ENCODE peak calls at places on chromosomes 2 and 18, in seven cellular contexts. One of them, this sample, is unnamed.

GRCh38 chr2:128270306-128271185 is 48.1 kb downstream of the HS6ST1 start:
- ATAC-seq in stimulated activated naive CD8-positive, alpha-beta T cell treated with anti-CD3 and anti-CD28 coated beads, Interleukin-15, Interleukin-2, amounts not matched to agents 100 U/mL and 50 U/mL, for 24 hours: no peak
- ATAC-seq in HCT116: no peak
- ATAC-seq in pancreas: no peak
- ATAC-seq in WTC11: no peak
- ATAC-seq in left cardiac atrium: no peak
- ATAC-seq in heart left ventricle: peak; percentile 42
- ATAC-seq in this sample: no peak

GRCh38 chr2:73985318-73986084 is 791 bp downstream of the TET3 start:
- ATAC-seq in pancreas: no peak
- ATAC-seq in WTC11: no peak
- ATAC-seq in stimulated activated naive CD8-positive, alpha-beta T cell treated with anti-CD3 and anti-CD28 coated beads, Interleukin-15, Interleukin-2, amounts not matched to agents 100 U/mL and 50 U/mL, for 24 hours: peak; percentile 61
- ATAC-seq in heart left ventricle: peak; percentile 5
- ATAC-seq in HCT116: peak; percentile 4
- ATAC-seq in left cardiac atrium: no peak
- ATAC-seq in this sample: peak; percentile 84

GRCh38 chr2:193482557-193482956 is 1287.8 kb upstream of the TMEFF2 start:
- ATAC-seq in left cardiac atrium: no peak
- ATAC-seq in stimulated activated naive CD8-positive, alpha-beta T cell treated with anti-CD3 and anti-CD28 coated beads, Interleukin-15, Interleukin-2, amounts not matched to agents 100 U/mL and 50 U/mL, for 24 hours: no peak
- ATAC-seq in HCT116: no peak
- ATAC-seq in heart left ventricle: no peak
- ATAC-seq in WTC11: no peak
- ATAC-seq in pancreas: no peak
- ATAC-seq in this sample: peak; percentile 65

GRCh38 chr2:127771756-127772155 is 39.2 kb downstream of the WDR33 start:
- ATAC-seq in heart left ventricle: no peak
- ATAC-seq in stimulated activated naive CD8-positive, alpha-beta T cell treated with anti-CD3 and anti-CD28 coated beads, Interleukin-15, Interleukin-2, amounts not matched to agents 100 U/mL and 50 U/mL, for 24 hours: no peak
- ATAC-seq in HCT116: no peak
- ATAC-seq in left cardiac atrium: no peak
- ATAC-seq in pancreas: no peak
- ATAC-seq in WTC11: no peak
- ATAC-seq in this sample: no peak

GRCh38 chr2:21019678-21020021 is 24.2 kb downstream of the APOB start:
- ATAC-seq in stimulated activated naive CD8-positive, alpha-beta T cell treated with anti-CD3 and anti-CD28 coated beads, Interleukin-15, Interleukin-2, amounts not matched to agents 100 U/mL and 50 U/mL, for 24 hours: no peak
- ATAC-seq in left cardiac atrium: no peak
- ATAC-seq in pancreas: no peak
- ATAC-seq in HCT116: no peak
- ATAC-seq in WTC11: no peak
- ATAC-seq in heart left ventricle: no peak
- ATAC-seq in this sample: no peak

GRCh38 chr2:54572262-54572635 is 116.1 kb downstream of the SPTBN1 start:
- ATAC-seq in heart left ventricle: peak; percentile 70
- ATAC-seq in left cardiac atrium: peak; percentile 82
- ATAC-seq in WTC11: no peak
- ATAC-seq in pancreas: peak; percentile 78
- ATAC-seq in HCT116: peak; percentile 57
- ATAC-seq in stimulated activated naive CD8-positive, alpha-beta T cell treated with anti-CD3 and anti-CD28 coated beads, Interleukin-15, Interleukin-2, amounts not matched to agents 100 U/mL and 50 U/mL, for 24 hours: no peak
- ATAC-seq in this sample: no peak

GRCh38 chr18:35581555-35582309 is at the start of gene GALNT1:
- ATAC-seq in HCT116: peak; percentile 73
- ATAC-seq in pancreas: peak; percentile 72
- ATAC-seq in stimulated activated naive CD8-positive, alpha-beta T cell treated with anti-CD3 and anti-CD28 coated beads, Interleukin-15, Interleukin-2, amounts not matched to agents 100 U/mL and 50 U/mL, for 24 hours: peak; percentile 14
- ATAC-seq in WTC11: peak; percentile 41
- ATAC-seq in heart left ventricle: peak; percentile 59
- ATAC-seq in left cardiac atrium: peak; percentile 49
- ATAC-seq in this sample: peak; percentile 61

GRCh38 chr2:181882621-181883020 is 8.9 kb upstream of the ITPRID2 start:
- ATAC-seq in heart left ventricle: no peak
- ATAC-seq in WTC11: no peak
- ATAC-seq in left cardiac atrium: no peak
- ATAC-seq in stimulated activated naive CD8-positive, alpha-beta T cell treated with anti-CD3 and anti-CD28 coated beads, Interleukin-15, Interleukin-2, amounts not matched to agents 100 U/mL and 50 U/mL, for 24 hours: no peak
- ATAC-seq in HCT116: no peak
- ATAC-seq in pancreas: no peak
- ATAC-seq in this sample: no peak

GRCh38 chr2:234450431-234451095 is 46.3 kb downstream of the ARL4C start:
- ATAC-seq in heart left ventricle: no peak
- ATAC-seq in HCT116: no peak
- ATAC-seq in WTC11: no peak
- ATAC-seq in left cardiac atrium: no peak
- ATAC-seq in pancreas: no peak
- ATAC-seq in stimulated activated naive CD8-positive, alpha-beta T cell treated with anti-CD3 and anti-CD28 coated beads, Interleukin-15, Interleukin-2, amounts not matched to agents 100 U/mL and 50 U/mL, for 24 hours: no peak
- ATAC-seq in this sample: no peak

GRCh38 chr2:212052412-212053159 is 486.0 kb downstream of the ERBB4 start:
- ATAC-seq in pancreas: no peak
- ATAC-seq in left cardiac atrium: no peak
- ATAC-seq in HCT116: no peak
- ATAC-seq in WTC11: no peak
- ATAC-seq in stimulated activated naive CD8-positive, alpha-beta T cell treated with anti-CD3 and anti-CD28 coated beads, Interleukin-15, Interleukin-2, amounts not matched to agents 100 U/mL and 50 U/mL, for 24 hours: no peak
- ATAC-seq in heart left ventricle: no peak
- ATAC-seq in this sample: no peak

GRCh38 chr18:31950620-31951019 is 7.7 kb upstream of the TRAPPC8 start:
- ATAC-seq in stimulated activated naive CD8-positive, alpha-beta T cell treated with anti-CD3 and anti-CD28 coated beads, Interleukin-15, Interleukin-2, amounts not matched to agents 100 U/mL and 50 U/mL, for 24 hours: no peak
- ATAC-seq in heart left ventricle: no peak
- ATAC-seq in left cardiac atrium: no peak
- ATAC-seq in pancreas: no peak
- ATAC-seq in WTC11: peak; percentile 11
- ATAC-seq in HCT116: no peak
- ATAC-seq in this sample: no peak

GRCh38 chr2:208147759-208148158 is 1.8 kb upstream of the CRYGB start:
- ATAC-seq in heart left ventricle: no peak
- ATAC-seq in WTC11: no peak
- ATAC-seq in left cardiac atrium: no peak
- ATAC-seq in pancreas: no peak
- ATAC-seq in stimulated activated naive CD8-positive, alpha-beta T cell treated with anti-CD3 and anti-CD28 coated beads, Interleukin-15, Interleukin-2, amounts not matched to agents 100 U/mL and 50 U/mL, for 24 hours: no peak
- ATAC-seq in HCT116: no peak
- ATAC-seq in this sample: no peak

GRCh38 chr2:238294393-238295143 is 6.2 kb upstream of the PER2 start:
- ATAC-seq in HCT116: no peak
- ATAC-seq in stimulated activated naive CD8-positive, alpha-beta T cell treated with anti-CD3 and anti-CD28 coated beads, Interleukin-15, Interleukin-2, amounts not matched to agents 100 U/mL and 50 U/mL, for 24 hours: no peak
- ATAC-seq in pancreas: peak; percentile 64
- ATAC-seq in left cardiac atrium: no peak
- ATAC-seq in heart left ventricle: no peak
- ATAC-seq in WTC11: no peak
- ATAC-seq in this sample: no peak

GRCh38 chr2:160096414-160096813 is 34.0 kb upstream of the PLA2R1 start:
- ATAC-seq in pancreas: no peak
- ATAC-seq in heart left ventricle: no peak
- ATAC-seq in WTC11: no peak
- ATAC-seq in stimulated activated naive CD8-positive, alpha-beta T cell treated with anti-CD3 and anti-CD28 coated beads, Interleukin-15, Interleukin-2, amounts not matched to agents 100 U/mL and 50 U/mL, for 24 hours: peak; percentile 71
- ATAC-seq in HCT116: no peak
- ATAC-seq in left cardiac atrium: no peak
- ATAC-seq in this sample: peak; percentile 68

GRCh38 chr2:85071096-85071495 is 62.1 kb upstream of the TCF7L1 start:
- ATAC-seq in left cardiac atrium: no peak
- ATAC-seq in pancreas: no peak
- ATAC-seq in HCT116: no peak
- ATAC-seq in stimulated activated naive CD8-positive, alpha-beta T cell treated with anti-CD3 and anti-CD28 coated beads, Interleukin-15, Interleukin-2, amounts not matched to agents 100 U/mL and 50 U/mL, for 24 hours: no peak
- ATAC-seq in WTC11: no peak
- ATAC-seq in heart left ventricle: no peak
- ATAC-seq in this sample: no peak

GRCh38 chr2:120383631-120384477 is 37.9 kb downstream of the INHBB start:
- ATAC-seq in heart left ventricle: no peak
- ATAC-seq in left cardiac atrium: peak; percentile 39
- ATAC-seq in HCT116: no peak
- ATAC-seq in WTC11: no peak
- ATAC-seq in pancreas: no peak
- ATAC-seq in stimulated activated naive CD8-positive, alpha-beta T cell treated with anti-CD3 and anti-CD28 coated beads, Interleukin-15, Interleukin-2, amounts not matched to agents 100 U/mL and 50 U/mL, for 24 hours: no peak
- ATAC-seq in this sample: no peak

GRCh38 chr2:241762321-241762932 is 14.2 kb upstream of the GAL3ST2 start:
- ATAC-seq in WTC11: no peak
- ATAC-seq in heart left ventricle: no peak
- ATAC-seq in pancreas: no peak
- ATAC-seq in stimulated activated naive CD8-positive, alpha-beta T cell treated with anti-CD3 and anti-CD28 coated beads, Interleukin-15, Interleukin-2, amounts not matched to agents 100 U/mL and 50 U/mL, for 24 hours: no peak
- ATAC-seq in HCT116: no peak
- ATAC-seq in left cardiac atrium: no peak
- ATAC-seq in this sample: no peak

GRCh38 chr2:216989335-216990129 is 129.7 kb upstream of the TNP1 start:
- ATAC-seq in pancreas: no peak
- ATAC-seq in left cardiac atrium: peak; percentile 32
- ATAC-seq in HCT116: no peak
- ATAC-seq in stimulated activated naive CD8-positive, alpha-beta T cell treated with anti-CD3 and anti-CD28 coated beads, Interleukin-15, Interleukin-2, amounts not matched to agents 100 U/mL and 50 U/mL, for 24 hours: no peak
- ATAC-seq in WTC11: no peak
- ATAC-seq in heart left ventricle: no peak
- ATAC-seq in this sample: no peak

GRCh38 chr18:77749189-77749588 is 499.5 kb downstream of the GALR1 start:
- ATAC-seq in HCT116: no peak
- ATAC-seq in WTC11: peak; percentile 73
- ATAC-seq in stimulated activated naive CD8-positive, alpha-beta T cell treated with anti-CD3 and anti-CD28 coated beads, Interleukin-15, Interleukin-2, amounts not matched to agents 100 U/mL and 50 U/mL, for 24 hours: no peak
- ATAC-seq in left cardiac atrium: no peak
- ATAC-seq in pancreas: no peak
- ATAC-seq in heart left ventricle: no peak
- ATAC-seq in this sample: no peak

GRCh38 chr2:36392854-36393253 is 37.3 kb downstream of the CRIM1 start:
- ATAC-seq in HCT116: no peak
- ATAC-seq in pancreas: no peak
- ATAC-seq in stimulated activated naive CD8-positive, alpha-beta T cell treated with anti-CD3 and anti-CD28 coated beads, Interleukin-15, Interleukin-2, amounts not matched to agents 100 U/mL and 50 U/mL, for 24 hours: no peak
- ATAC-seq in left cardiac atrium: no peak
- ATAC-seq in WTC11: peak; percentile 56
- ATAC-seq in heart left ventricle: no peak
- ATAC-seq in this sample: no peak

GRCh38 chr2:161243873-161244272 is 64.4 kb upstream of the PSMD14 start:
- ATAC-seq in pancreas: no peak
- ATAC-seq in left cardiac atrium: no peak
- ATAC-seq in stimulated activated naive CD8-positive, alpha-beta T cell treated with anti-CD3 and anti-CD28 coated beads, Interleukin-15, Interleukin-2, amounts not matched to agents 100 U/mL and 50 U/mL, for 24 hours: peak; percentile 4
- ATAC-seq in heart left ventricle: peak; percentile 42
- ATAC-seq in HCT116: no peak
- ATAC-seq in WTC11: no peak
- ATAC-seq in this sample: no peak

This sample was measured in stimulated activated memory B cell treated with anti-CD40 and anti-IgM and Interleukin-4, amounts not matched to agents 10 μg/mL and 1 μg/mL and 100 μg/mL, for 72 hours.